ENCODE peak calls at places on chromosomes 3 and 15, in eight cellular contexts. N is hepatic stellate cell; V is psoas muscle; Y is stimulated activated CD4-positive, alpha-beta T cell treated with anti-CD3 and anti-CD28 coated beads, TNF-alpha, amount 100 ng/mL, for 24 hours; B is T-helper 2 cell; C is DMS79 treated with DMSO at 0.1 percent for 48 hours; D is choroid plexus epithelial cell; Z is PC-3. U is an unnamed sample.

GRCh38 chr3:16012086-16012485 is 162.4 kb upstream of the GALNT15 start:
- DNase-seq in N (peak; percentile 55), V (no peak), Y (no peak), B (no peak), C (no peak), D (peak; percentile 53), Z (peak; percentile 35), U (no peak)

GRCh38 chr15:79209690-79210089 is 72.8 kb upstream of the ANKRD34C start:
- DNase-seq in N (no peak), V (no peak), Y (no peak), B (no peak), C (no peak), D (no peak), Z (no peak), U (no peak)

GRCh38 chr3:129161860-129162271 is 1.0 kb upstream of the ISY1 start:
- DNase-seq in N (no peak), V (peak; percentile 66), Y (peak; percentile 44), B (no peak), C (no peak), D (peak; percentile 25), Z (peak; percentile 8), U (peak; percentile 35)

GRCh38 chr3:46558184-46559029 is 7.7 kb downstream of the LRRC2 start:
- DNase-seq in N (peak; percentile 88), V (peak; percentile 91), Y (peak; percentile 66), B (peak; percentile 29), C (no peak), D (peak; percentile 94), Z (peak; percentile 98), U (peak; percentile 94)

GRCh38 chr15:50138391-50138790 is 19.4 kb upstream of the ATP8B4 start:
- DNase-seq in N (no peak), V (no peak), Y (no peak), B (no peak), C (no peak), D (peak; percentile 48), Z (peak; percentile 38), U (no peak)

GRCh38 chr3:58236527-58237237 is 910 bp upstream of the ABHD6 start:
- DNase-seq in N (no peak), V (no peak), Y (no peak), B (no peak), C (no peak), D (no peak), Z (peak; percentile 8), U (no peak)

GRCh38 chr15:70014860-70015490 is 82.7 kb downstream of the TLE3 start:
- DNase-seq in N (no peak), V (no peak), Y (no peak), B (no peak), C (peak; percentile 2), D (no peak), Z (no peak), U (no peak)

GRCh38 chr3:178001670-178002101 is 534.5 kb upstream of the KCNMB2 start:
- DNase-seq in N (no peak), V (no peak), Y (peak; percentile 4), B (no peak), C (no peak), D (no peak), Z (no peak), U (no peak)

GRCh38 chr15:52636459-52636858 is 42.7 kb downstream of the ATOSA start:
- DNase-seq in N (no peak), V (no peak), Y (no peak), B (no peak), C (no peak), D (no peak), Z (no peak), U (no peak)

GRCh38 chr3:62343755-62344154 is 29.6 kb downstream of the FEZF2 start:
- DNase-seq in N (no peak), V (no peak), Y (no peak), B (no peak), C (no peak), D (no peak), Z (no peak), U (no peak)